ENCODE peak calls at places on chromosomes 1 and 21, in six cellular contexts. One of them, this sample, is unnamed.
A peak's percentile ranks its signal among the peaks of the same experiment; 100 is the strongest.

GRCh38 chr1:117794073-117794472 is 135.3 kb downstream of the GDAP2 start:
- DNase-seq in GM23338: no peak
- DNase-seq in endodermal cell: no peak
- DNase-seq in astrocyte of the cerebellum: no peak
- DNase-seq in fibroblast of the aortic adventitia: peak; percentile 87
- DNase-seq in sigmoid colon: no peak
- DNase-seq in this sample: no peak

GRCh38 chr21:46153259-46154154 is 1.9 kb downstream of the FTCD start:
- DNase-seq in GM23338: peak; percentile 88
- DNase-seq in astrocyte of the cerebellum: no peak
- DNase-seq in endodermal cell: peak; percentile 94
- DNase-seq in fibroblast of the aortic adventitia: peak; percentile 54
- DNase-seq in sigmoid colon: peak; percentile 71
- DNase-seq in this sample: no peak

GRCh38 chr1:235659186-235659771 is 9.7 kb upstream of the GNG4 start:
- DNase-seq in fibroblast of the aortic adventitia: no peak
- DNase-seq in astrocyte of the cerebellum: no peak
- DNase-seq in endodermal cell: no peak
- DNase-seq in GM23338: no peak
- DNase-seq in sigmoid colon: peak; percentile 30
- DNase-seq in this sample: no peak

GRCh38 chr1:162349635-162350330 is 26.9 kb downstream of the SPATA46 start:
- DNase-seq in GM23338: no peak
- DNase-seq in sigmoid colon: no peak
- DNase-seq in endodermal cell: no peak
- DNase-seq in fibroblast of the aortic adventitia: peak; percentile 78
- DNase-seq in astrocyte of the cerebellum: peak; percentile 26
- DNase-seq in this sample: no peak

GRCh38 chr1:41423511-41424191 is 60.8 kb downstream of the EDN2 start:
- DNase-seq in astrocyte of the cerebellum: no peak
- DNase-seq in endodermal cell: peak; percentile 81
- DNase-seq in sigmoid colon: no peak
- DNase-seq in fibroblast of the aortic adventitia: no peak
- DNase-seq in GM23338: peak; percentile 70
- DNase-seq in this sample: no peak

GRCh38 chr21:32008714-32009113 is 135.9 kb downstream of the HUNK start:
- DNase-seq in endodermal cell: no peak
- DNase-seq in sigmoid colon: no peak
- DNase-seq in fibroblast of the aortic adventitia: no peak
- DNase-seq in astrocyte of the cerebellum: no peak
- DNase-seq in GM23338: no peak
- DNase-seq in this sample: no peak

GRCh38 chr1:92987462-92987861 is 26.2 kb upstream of the DIPK1A start:
- DNase-seq in fibroblast of the aortic adventitia: no peak
- DNase-seq in sigmoid colon: no peak
- DNase-seq in GM23338: no peak
- DNase-seq in astrocyte of the cerebellum: no peak
- DNase-seq in endodermal cell: no peak
- DNase-seq in this sample: no peak

GRCh38 chr1:56378376-56379070 is 200.8 kb downstream of the PLPP3 start:
- DNase-seq in sigmoid colon: peak; percentile 62
- DNase-seq in endodermal cell: no peak
- DNase-seq in fibroblast of the aortic adventitia: no peak
- DNase-seq in GM23338: no peak
- DNase-seq in astrocyte of the cerebellum: no peak
- DNase-seq in this sample: no peak

GRCh38 chr1:89356658-89357400 is 7.0 kb upstream of the GBP6 start:
- DNase-seq in fibroblast of the aortic adventitia: peak; percentile 44
- DNase-seq in astrocyte of the cerebellum: peak; percentile 38
- DNase-seq in endodermal cell: no peak
- DNase-seq in GM23338: no peak
- DNase-seq in sigmoid colon: no peak
- DNase-seq in this sample: no peak

GRCh38 chr1:226981838-226982237 is 41.7 kb downstream of the COQ8A start:
- DNase-seq in sigmoid colon: peak; percentile 57
- DNase-seq in GM23338: no peak
- DNase-seq in fibroblast of the aortic adventitia: no peak
- DNase-seq in astrocyte of the cerebellum: no peak
- DNase-seq in endodermal cell: no peak
- DNase-seq in this sample: no peak

GRCh38 chr21:33834801-33835500 is 80.7 kb downstream of the ATP5PO start:
- DNase-seq in sigmoid colon: no peak
- DNase-seq in fibroblast of the aortic adventitia: no peak
- DNase-seq in endodermal cell: no peak
- DNase-seq in astrocyte of the cerebellum: peak; percentile 23
- DNase-seq in GM23338: no peak
- DNase-seq in this sample: no peak

GRCh38 chr1:10599194-10599861 is 124.6 kb downstream of the PEX14 start:
- DNase-seq in astrocyte of the cerebellum: peak; percentile 68
- DNase-seq in endodermal cell: no peak
- DNase-seq in fibroblast of the aortic adventitia: peak; percentile 78
- DNase-seq in GM23338: no peak
- DNase-seq in sigmoid colon: no peak
- DNase-seq in this sample: no peak

GRCh38 chr1:32138965-32139364 is 31.1 kb downstream of the KPNA6 start:
- DNase-seq in sigmoid colon: no peak
- DNase-seq in fibroblast of the aortic adventitia: no peak
- DNase-seq in astrocyte of the cerebellum: no peak
- DNase-seq in endodermal cell: no peak
- DNase-seq in GM23338: no peak
- DNase-seq in this sample: no peak

GRCh38 chr1:152035406-152036315 is 1.1 kb downstream of the S100A11 start:
- DNase-seq in GM23338: peak; percentile 37
- DNase-seq in sigmoid colon: no peak
- DNase-seq in astrocyte of the cerebellum: no peak
- DNase-seq in endodermal cell: peak; percentile 64
- DNase-seq in fibroblast of the aortic adventitia: peak; percentile 49
- DNase-seq in this sample: no peak

GRCh38 chr1:80248886-80249285 is 1242.4 kb upstream of the ADGRL4 start:
- DNase-seq in endodermal cell: no peak
- DNase-seq in astrocyte of the cerebellum: no peak
- DNase-seq in fibroblast of the aortic adventitia: peak; percentile 35
- DNase-seq in sigmoid colon: no peak
- DNase-seq in GM23338: no peak
- DNase-seq in this sample: no peak

GRCh38 chr1:25550683-25551310 is 7.4 kb downstream of the LDLRAP1 start:
- DNase-seq in fibroblast of the aortic adventitia: peak; percentile 17
- DNase-seq in astrocyte of the cerebellum: no peak
- DNase-seq in sigmoid colon: no peak
- DNase-seq in endodermal cell: no peak
- DNase-seq in GM23338: no peak
- DNase-seq in this sample: no peak

GRCh38 chr1:7422561-7422960 is 348.5 kb upstream of the VAMP3 start:
- DNase-seq in fibroblast of the aortic adventitia: no peak
- DNase-seq in sigmoid colon: peak; percentile 38
- DNase-seq in GM23338: no peak
- DNase-seq in astrocyte of the cerebellum: no peak
- DNase-seq in endodermal cell: no peak
- DNase-seq in this sample: no peak

GRCh38 chr1:29671446-29671845 is 435.1 kb downstream of the PTPRU start:
- DNase-seq in fibroblast of the aortic adventitia: no peak
- DNase-seq in astrocyte of the cerebellum: no peak
- DNase-seq in sigmoid colon: no peak
- DNase-seq in GM23338: no peak
- DNase-seq in endodermal cell: peak; percentile 31
- DNase-seq in this sample: no peak

GRCh38 chr1:161180643-161181042 is 3.3 kb upstream of the B4GALT3 start:
- DNase-seq in GM23338: peak; percentile 63
- DNase-seq in endodermal cell: no peak
- DNase-seq in sigmoid colon: no peak
- DNase-seq in fibroblast of the aortic adventitia: peak; percentile 27
- DNase-seq in astrocyte of the cerebellum: no peak
- DNase-seq in this sample: no peak
- TF ChIP-seq CTCF in GM23338: peak; percentile 53
- TF ChIP-seq CTCF in endodermal cell: peak; percentile 66
- TF ChIP-seq CTCF in sigmoid colon: no peak
- TF ChIP-seq CTCF in fibroblast of the aortic adventitia: peak; percentile 36
- TF ChIP-seq CTCF in astrocyte of the cerebellum: peak; percentile 28
- TF ChIP-seq CTCF in this sample: peak; percentile 23

GRCh38 chr1:1006305-1007159 is 6.6 kb upstream of the HES4 start:
- DNase-seq in endodermal cell: peak; percentile 71
- DNase-seq in GM23338: no peak
- DNase-seq in sigmoid colon: peak; percentile 68
- DNase-seq in fibroblast of the aortic adventitia: no peak
- DNase-seq in astrocyte of the cerebellum: no peak
- DNase-seq in this sample: no peak
- TF ChIP-seq CTCF in endodermal cell: no peak
- TF ChIP-seq CTCF in GM23338: no peak
- TF ChIP-seq CTCF in sigmoid colon: no peak
- TF ChIP-seq CTCF in fibroblast of the aortic adventitia: no peak
- TF ChIP-seq CTCF in astrocyte of the cerebellum: no peak
- TF ChIP-seq CTCF in this sample: no peak

GRCh38 chr1:43315963-43316737 is 15.4 kb downstream of the TIE1 start:
- DNase-seq in fibroblast of the aortic adventitia: peak; percentile 48
- DNase-seq in sigmoid colon: peak; percentile 18
- DNase-seq in endodermal cell: no peak
- DNase-seq in GM23338: no peak
- DNase-seq in astrocyte of the cerebellum: no peak
- DNase-seq in this sample: no peak

GRCh38 chr1:43317817-43318471 is 17.2 kb downstream of the TIE1 start:
- DNase-seq in fibroblast of the aortic adventitia: no peak
- DNase-seq in astrocyte of the cerebellum: no peak
- DNase-seq in GM23338: no peak
- DNase-seq in sigmoid colon: peak; percentile 54
- DNase-seq in endodermal cell: peak; percentile 52
- DNase-seq in this sample: no peak

GRCh38 chr1:43315481-43315880 is 14.7 kb downstream of the TIE1 start:
- DNase-seq in fibroblast of the aortic adventitia: no peak
- DNase-seq in endodermal cell: no peak
- DNase-seq in astrocyte of the cerebellum: no peak
- DNase-seq in sigmoid colon: peak; percentile 4
- DNase-seq in GM23338: no peak
- DNase-seq in this sample: no peak

GRCh38 chr1:43318831-43319230 is 18.0 kb downstream of the TIE1 start:
- DNase-seq in GM23338: no peak
- DNase-seq in fibroblast of the aortic adventitia: peak; percentile 5
- DNase-seq in sigmoid colon: peak; percentile 28
- DNase-seq in endodermal cell: peak; percentile 24
- DNase-seq in astrocyte of the cerebellum: no peak
- DNase-seq in this sample: no peak

DNA sequence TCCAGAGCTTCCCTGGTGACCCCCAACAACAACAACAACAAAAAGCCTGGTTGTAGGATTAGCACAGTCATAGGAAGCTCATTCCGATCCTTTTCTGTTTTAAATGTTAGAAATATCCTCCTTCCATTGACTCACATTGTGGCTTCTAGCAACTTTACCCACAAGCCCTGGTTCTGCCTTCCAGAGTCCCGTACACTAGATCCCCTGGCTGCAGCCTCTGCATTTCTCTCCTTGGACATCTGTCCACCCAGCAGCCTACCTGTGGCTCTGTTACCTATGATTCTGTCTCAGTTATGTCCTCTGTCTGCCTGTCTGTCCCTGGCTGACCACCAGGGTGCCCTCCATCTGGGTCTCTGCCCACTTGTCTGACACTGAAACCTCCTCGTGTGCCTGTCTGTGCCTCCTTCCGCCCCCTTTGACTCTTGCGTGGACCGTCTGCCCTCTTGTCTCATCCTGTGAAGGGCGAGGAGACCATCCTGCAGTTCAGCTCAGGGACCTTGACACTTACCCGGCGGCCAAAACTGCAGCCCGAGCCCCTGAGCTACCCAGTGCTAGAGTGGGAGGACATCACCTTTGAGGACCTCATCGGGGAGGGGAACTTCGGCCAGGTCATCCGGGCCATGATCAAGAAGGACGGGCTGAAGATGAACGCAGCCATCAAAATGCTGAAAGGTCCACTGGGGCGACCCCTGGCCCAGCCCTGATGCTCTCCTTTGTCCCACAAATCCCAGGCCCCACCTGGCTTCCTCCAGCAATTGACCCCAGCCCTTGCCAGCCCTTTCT is 16.1 kb downstream of the TIE1 start:
- DNase-seq in sigmoid colon: peak; percentile 60
- DNase-seq in fibroblast of the aortic adventitia: no peak
- DNase-seq in endodermal cell: peak; percentile 65
- DNase-seq in GM23338: peak; percentile 19
- DNase-seq in astrocyte of the cerebellum: no peak
- DNase-seq in this sample: no peak
- TF ChIP-seq CTCF in sigmoid colon: no peak
- TF ChIP-seq CTCF in fibroblast of the aortic adventitia: peak; percentile 13
- TF ChIP-seq CTCF in endodermal cell: peak; percentile 67
- TF ChIP-seq CTCF in GM23338: peak; percentile 38
- TF ChIP-seq CTCF in astrocyte of the cerebellum: peak; percentile 24
- TF ChIP-seq CTCF in this sample: peak; percentile 3

GRCh38 chr1:53677486-53677885 is 61.5 kb downstream of the GLIS1 start:
- DNase-seq in sigmoid colon: no peak
- DNase-seq in GM23338: no peak
- DNase-seq in endodermal cell: no peak
- DNase-seq in fibroblast of the aortic adventitia: no peak
- DNase-seq in astrocyte of the cerebellum: no peak
- DNase-seq in this sample: no peak

GRCh38 chr1:53678507-53678906 is 60.5 kb downstream of the GLIS1 start:
- DNase-seq in sigmoid colon: no peak
- DNase-seq in GM23338: no peak
- DNase-seq in endodermal cell: no peak
- DNase-seq in fibroblast of the aortic adventitia: peak; percentile 39
- DNase-seq in astrocyte of the cerebellum: no peak
- DNase-seq in this sample: no peak

GRCh38 chr1:53678046-53678445 is 60.9 kb downstream of the GLIS1 start:
- DNase-seq in fibroblast of the aortic adventitia: no peak
- DNase-seq in sigmoid colon: no peak
- DNase-seq in GM23338: no peak
- DNase-seq in astrocyte of the cerebellum: no peak
- DNase-seq in endodermal cell: no peak
- DNase-seq in this sample: no peak

GRCh38 chr1:53680868-53681267 is 58.1 kb downstream of the GLIS1 start:
- DNase-seq in astrocyte of the cerebellum: no peak
- DNase-seq in sigmoid colon: no peak
- DNase-seq in endodermal cell: no peak
- DNase-seq in GM23338: no peak
- DNase-seq in fibroblast of the aortic adventitia: no peak
- DNase-seq in this sample: no peak

DNA sequence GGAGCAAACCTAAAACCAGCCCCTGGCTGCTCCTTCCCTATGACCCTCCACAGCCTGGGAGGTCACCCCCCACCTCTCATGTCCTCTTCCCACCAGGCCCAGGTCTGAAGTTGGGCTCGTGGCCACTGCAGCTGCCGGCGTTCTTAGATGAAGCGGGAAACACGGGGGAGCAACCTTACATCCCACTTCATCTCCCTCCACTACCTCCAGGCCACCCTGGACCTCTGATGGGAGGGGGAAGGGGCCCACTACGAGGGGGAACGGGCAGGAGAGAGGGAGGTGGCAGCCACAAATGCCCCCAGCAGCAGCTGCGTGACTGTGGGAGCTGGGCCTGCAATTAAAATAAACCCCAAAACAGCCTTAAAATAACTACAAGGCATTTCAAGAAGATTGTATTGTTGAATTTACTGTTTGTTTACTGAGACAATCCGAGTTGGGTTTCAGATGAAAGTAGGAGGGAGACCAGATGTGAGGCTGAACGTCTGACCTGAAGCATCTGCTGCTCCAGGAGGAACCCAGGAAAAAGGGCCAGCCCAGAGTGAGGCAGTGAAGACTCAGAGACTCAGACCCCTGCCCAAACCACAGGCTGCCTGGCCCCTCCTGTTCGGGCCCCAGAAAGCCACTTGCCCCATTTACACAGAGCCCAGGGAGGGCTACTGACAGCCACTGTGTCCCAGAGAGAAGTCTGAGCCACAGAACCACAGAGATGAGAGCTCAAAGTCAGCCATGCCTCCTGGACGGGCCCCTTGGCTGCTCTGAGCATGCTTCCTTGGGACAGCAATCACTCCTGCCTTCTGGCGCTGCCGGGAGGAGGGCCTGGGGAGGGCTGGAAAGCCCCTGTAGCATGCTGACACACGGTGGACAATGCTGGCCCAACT is 59.8 kb downstream of the GLIS1 start:
- DNase-seq in endodermal cell: no peak
- DNase-seq in astrocyte of the cerebellum: no peak
- DNase-seq in fibroblast of the aortic adventitia: no peak
- DNase-seq in sigmoid colon: no peak
- DNase-seq in GM23338: no peak
- DNase-seq in this sample: no peak
- TF ChIP-seq CTCF in endodermal cell: no peak
- TF ChIP-seq CTCF in astrocyte of the cerebellum: no peak
- TF ChIP-seq CTCF in fibroblast of the aortic adventitia: no peak
- TF ChIP-seq CTCF in sigmoid colon: no peak
- TF ChIP-seq CTCF in GM23338: no peak
- TF ChIP-seq CTCF in this sample: no peak

This sample was measured in AG09319.